ENCODE peak calls at places on chromosomes 16 and 17, in four cellular contexts. R is EL; A is stimulated activated CD8-positive, alpha-beta memory T cell treated with anti-CD3 and anti-CD28 coated beads, Interleukin-4, amount 100 ng/mL, for 48 hours; S is HAP-1. K is an unnamed sample.

GRCh38 chr16:58348986-58349385 is 43.3 kb upstream of the GINS3 start:
- DNase-seq in R (peak), A (no peak), S (no peak), K (no peak)

GRCh38 chr16:2820836-2821482 is 3.9 kb downstream of the PRSS21 start:
- DNase-seq in R (no peak), A (no peak), S (no peak), K (no peak)

GRCh38 chr17:74231846-74232713 is 18.7 kb downstream of the TTYH2 start:
- DNase-seq in R (no peak), A (no peak), S (no peak), K (no peak)

GRCh38 chr16:68374251-68374805 is 63.5 kb downstream of the PRMT7 start:
- DNase-seq in R (no peak), A (no peak), S (no peak), K (no peak)

GRCh38 chr17:20206068-20206467 is 196.9 kb downstream of the SPECC1 start:
- DNase-seq in R (no peak), A (peak), S (no peak), K (no peak)

GRCh38 chr17:37458805-37459204 is 30.9 kb upstream of the DUSP14 start:
- DNase-seq in R (peak), A (no peak), S (no peak), K (no peak)

GRCh38 chr16:13913374-13914292 is 6.3 kb upstream of the ERCC4 start:
- DNase-seq in R (no peak), A (no peak), S (no peak), K (no peak)

GRCh38 chr17:50476545-50477315 is 1.9 kb upstream of the RSAD1 start:
- DNase-seq in R (no peak), A (no peak), S (no peak), K (no peak)

GRCh38 chr17:82870541-82870940 is 30.7 kb upstream of the ZNF750 start:
- DNase-seq in R (no peak), A (no peak), S (no peak), K (no peak)

GRCh38 chr17:42691021-42691545 is 8.8 kb downstream of the CNTNAP1 start:
- DNase-seq in R (no peak), A (no peak), S (no peak), K (no peak)

GRCh38 chr16:58652741-58653140 is 23.1 kb upstream of the CNOT1 start:
- DNase-seq in R (peak), A (no peak), S (peak), K (no peak)

GRCh38 chr17:16352303-16352837 is 899 bp downstream of the CENPV start:
- DNase-seq in R (peak), A (peak), S (peak), K (no peak)

GRCh38 chr17:39662551-39663339 is 2.4 kb upstream of the TCAP start:
- DNase-seq in R (no peak), A (no peak), S (no peak), K (no peak)

GRCh38 chr17:66957343-66957742 is 7.2 kb upstream of the CACNG4 start:
- DNase-seq in R (no peak), A (no peak), S (no peak), K (no peak)

GRCh38 chr17:77916771-77917481 is 41.6 kb upstream of the TNRC6C start:
- DNase-seq in R (no peak), A (no peak), S (no peak), K (no peak)

GRCh38 chr17:49687878-49688491 is 10.1 kb upstream of the SPOP start:
- DNase-seq in R (peak), A (no peak), S (no peak), K (no peak)